ENCODE peak calls at places on chromosomes 2 and 18, in seven cellular contexts. H is lung, D is SK-N-SH, R is tibial artery, P is PC-3, X is body of pancreas, T is astrocyte. B is an unnamed sample.

GRCh38 chr2:70657246-70657645 is 103.6 kb upstream of the TGFA start:
- DNase-seq in X (no peak), R (no peak), T (no peak), H (no peak), D (no peak), P (no peak), B (no peak)

GRCh38 chr2:195533771-195534642 is 123.0 kb upstream of the SLC39A10 start:
- DNase-seq in T (peak; percentile 95), D (no peak), R (peak; percentile 83), X (no peak), P (peak; percentile 66), H (peak; percentile 60), B (peak; percentile 82)

GRCh38 chr18:56541790-56542189 is 96.6 kb downstream of the TXNL1 start:
- DNase-seq in T (no peak), H (no peak), X (no peak), P (no peak), D (no peak), R (no peak), B (no peak)

GRCh38 chr2:100416939-100417744 is at the start of gene CHST10:
- DNase-seq in D (peak; percentile 96), P (peak; percentile 48), R (no peak), X (peak; percentile 69), T (peak; percentile 36), H (peak; percentile 38), B (peak; percentile 12)

GRCh38 chr2:45808294-45808693 is 156.8 kb downstream of the PRKCE start:
- DNase-seq in P (no peak), T (no peak), R (no peak), X (no peak), D (no peak), H (no peak), B (no peak)

GRCh38 chr2:241848761-241849615 is 9.7 kb downstream of the PDCD1 start:
- DNase-seq in P (no peak), T (no peak), H (no peak), D (peak; percentile 72), R (no peak), X (no peak), B (no peak)

GRCh38 chr18:43744960-43745740 is 467.9 kb upstream of the SYT4 start:
- DNase-seq in R (no peak), D (no peak), P (peak; percentile 3), X (no peak), H (no peak), T (no peak), B (no peak)

GRCh38 chr2:238645095-238645494 is 202.8 kb upstream of the TWIST2 start:
- DNase-seq in P (no peak), T (no peak), X (no peak), D (no peak), R (no peak), H (no peak), B (no peak)

GRCh38 chr18:70166668-70167067 is 38.8 kb downstream of the RTTN start:
- DNase-seq in X (no peak), P (no peak), H (no peak), D (no peak), T (no peak), R (no peak), B (no peak)

GRCh38 chr2:177682768-177683472 is 290.3 kb downstream of the AGPS start:
- DNase-seq in T (no peak), H (no peak), P (no peak), D (no peak), R (no peak), X (no peak), B (no peak)

GRCh38 chr2:233414777-233415570 is 60.7 kb downstream of the DGKD start:
- DNase-seq in T (peak; percentile 70), X (peak; percentile 23), R (no peak), D (no peak), H (peak; percentile 65), P (peak; percentile 91), B (peak; percentile 83)

GRCh38 chr2:85578243-85579180 is 1.1 kb downstream of the VAMP8 start:
- DNase-seq in H (peak; percentile 61), D (no peak), P (no peak), X (peak; percentile 64), R (peak; percentile 73), T (no peak), B (no peak)

GRCh38 chr2:9081750-9082149 is 78.3 kb upstream of the MBOAT2 start:
- DNase-seq in R (no peak), H (no peak), T (no peak), P (no peak), D (no peak), X (no peak), B (no peak)

GRCh38 chr18:12857215-12857924 is 26.7 kb downstream of the PTPN2 start:
- DNase-seq in R (no peak), D (no peak), T (no peak), H (no peak), X (no peak), P (no peak), B (no peak)

GRCh38 chr18:78986018-78986481 is 6.4 kb downstream of the SALL3 start:
- DNase-seq in R (no peak), H (no peak), X (peak; percentile 21), D (peak; percentile 58), P (peak; percentile 25), T (peak; percentile 66), B (peak; percentile 12)
- TF ChIP-seq CTCF in R (no peak), H (no peak), X (peak; percentile 45), D (peak; percentile 63), P (peak; percentile 59), T (peak; percentile 71), B (peak; percentile 55)

DNA sequence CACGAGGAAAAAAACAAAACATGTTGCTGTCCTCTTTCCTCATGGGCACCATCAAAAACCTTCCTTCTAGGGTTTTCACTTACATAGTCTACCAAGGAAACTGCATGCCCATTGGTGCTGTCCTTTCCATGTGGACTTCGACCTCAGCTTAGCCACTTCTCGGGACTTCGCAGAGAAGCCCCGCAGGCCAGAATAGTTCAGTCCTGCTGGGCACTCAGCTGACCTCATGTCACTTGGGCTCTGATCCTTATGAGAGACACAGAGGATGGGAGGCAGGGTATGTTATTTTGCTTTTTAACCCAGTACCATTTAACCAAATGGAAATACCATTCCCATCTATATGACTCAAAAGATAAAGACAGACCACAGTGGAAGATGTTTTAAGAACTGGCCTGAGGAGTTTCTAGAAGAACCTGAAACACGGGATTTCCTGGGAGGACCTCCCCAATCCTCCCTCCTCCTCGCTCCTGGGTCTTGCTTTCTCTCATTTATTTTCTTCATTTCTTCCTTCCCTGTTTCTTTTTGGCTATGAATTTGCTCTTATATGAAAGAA is 28.4 kb downstream of the AAK1 start:
- DNase-seq in P (peak; percentile 84), X (no peak), T (peak; percentile 26), R (no peak), D (no peak), H (no peak), B (peak; percentile 7)
- H3K4me3 ChIP-seq in P (no peak overlapping the region), X (no peak overlapping the region), T (no peak overlapping the region), R (no peak overlapping the region), D (no peak overlapping the region), H (no peak overlapping the region), B (no peak overlapping the region)

GRCh38 chr2:106847366-106847765 is 38.6 kb downstream of the ST6GAL2 start:
- DNase-seq in P (no peak), H (no peak), D (no peak), T (no peak), X (no peak), R (no peak), B (no peak)

GRCh38 chr2:106843910-106844250 is 42.1 kb downstream of the ST6GAL2 start:
- DNase-seq in D (peak; percentile 37), X (no peak), P (no peak), T (no peak), R (no peak), H (no peak), B (no peak)

GRCh38 chr2:106849253-106849652 is 36.7 kb downstream of the ST6GAL2 start:
- DNase-seq in R (no peak), T (no peak), X (no peak), P (no peak), H (no peak), D (no peak), B (no peak)

GRCh38 chr2:106843001-106843909 is 42.7 kb downstream of the ST6GAL2 start:
- DNase-seq in T (no peak), D (peak; percentile 39), R (no peak), P (no peak), H (no peak), X (no peak), B (no peak)

DNA sequence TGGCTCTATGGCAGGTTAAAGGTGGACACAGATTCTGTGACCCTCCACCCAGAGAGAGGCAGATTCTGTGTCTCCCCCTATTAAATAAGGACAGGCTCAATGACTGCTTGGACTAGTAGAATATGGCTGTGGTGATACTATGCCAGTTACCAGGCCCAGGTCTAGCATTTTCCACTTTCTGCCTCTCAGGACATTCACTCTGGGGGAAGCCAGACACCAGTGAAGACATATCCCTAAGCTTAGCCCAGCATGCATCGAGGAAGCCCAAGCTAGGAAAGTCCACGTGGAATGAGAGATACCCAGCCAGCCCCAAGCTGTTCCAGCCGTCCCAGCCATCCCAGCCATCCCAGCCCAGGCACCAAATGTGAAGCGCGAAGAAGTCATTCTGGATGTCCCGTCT is 40.3 kb downstream of the ST6GAL2 start:
- DNase-seq in X (no peak), T (no peak), P (no peak), R (no peak), H (no peak), D (no peak), B (no peak)
- H3K36me3 ChIP-seq in X (no peaks in the 10 kb centered on the region), T (no peaks in the 10 kb centered on the region), P (no peaks in the 10 kb centered on the region), R (no peaks in the 10 kb centered on the region), H (no peaks in the 10 kb centered on the region), D (no peaks in the 10 kb centered on the region), B (no peaks in the 10 kb centered on the region)

GRCh38 chr18:36264283-36264682 is 33.2 kb upstream of the FHOD3 start:
- DNase-seq in T (no peak), R (no peak), X (no peak), D (no peak), H (no peak), P (no peak), B (no peak)

GRCh38 chr18:36269157-36269556 is 28.4 kb upstream of the FHOD3 start:
- DNase-seq in H (no peak), R (no peak), D (no peak), X (no peak), P (no peak), T (no peak), B (no peak)

GRCh38 chr18:36262971-36263370 is 34.5 kb upstream of the FHOD3 start:
- DNase-seq in D (no peak), T (no peak), H (no peak), X (no peak), R (no peak), P (no peak), B (no peak)

DNA sequence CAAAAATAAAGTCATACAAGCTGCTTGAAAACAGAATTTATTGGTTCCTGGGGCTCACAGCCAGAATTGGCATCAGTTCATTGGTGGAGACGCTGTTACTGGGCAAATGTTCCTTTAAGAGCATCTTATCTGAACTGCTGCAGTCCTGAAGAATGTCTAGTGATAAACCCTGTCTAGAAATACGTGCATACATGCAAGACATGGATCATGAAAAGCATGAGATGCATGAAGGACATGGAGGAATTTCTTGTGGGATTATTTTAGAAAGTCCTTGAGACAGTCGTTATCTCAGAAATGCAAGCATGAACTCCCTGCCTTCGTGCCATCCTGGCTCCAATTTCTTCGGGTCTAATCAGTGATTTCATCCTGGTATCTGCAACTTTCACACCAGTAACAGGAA is 32.5 kb upstream of the FHOD3 start:
- DNase-seq in D (no peak), P (no peak), H (no peak), R (no peak), T (peak; percentile 52), X (no peak), B (peak; percentile 8)
- TF ChIP-seq CTCF in D (no peak), P (no peak), H (no peak), R (no peak), T (no peak), X (no peak), B (no peak)

B was measured in bronchial epithelial cell.